ENCODE peak calls at places on chromosomes 1 and 21, in six cellular contexts. X, V, E, B, D and S are unnamed samples.

GRCh38 chr1:10779201-10779600 is 17.2 kb downstream of the CASZ1 start:
- DNase-seq in E (peak), V (no peak), X (peak), B (no peak), D (no peak), S (no peak)

GRCh38 chr1:225471453-225472301 is 43.8 kb upstream of the LBR start:
- DNase-seq in E (no peak), B (no peak), D (no peak), V (peak), X (no peak), S (peak)

GRCh38 chr1:164678289-164678688 is 119.3 kb downstream of the PBX1 start:
- DNase-seq in X (no peak), V (no peak), E (no peak), D (no peak), B (no peak), S (no peak)

GRCh38 chr1:208977861-208978260 is 605.7 kb upstream of the CAMK1G start:
- DNase-seq in E (no peak), V (no peak), B (no peak), X (no peak), D (no peak), S (no peak)

GRCh38 chr1:168535536-168535935 is 8.3 kb downstream of the XCL2 start:
- DNase-seq in B (no peak), X (no peak), D (no peak), E (no peak), V (no peak), S (no peak)

GRCh38 chr1:161905269-161905884 is 118.3 kb downstream of the OLFML2B start:
- DNase-seq in E (no peak), B (no peak), V (peak), D (peak), X (no peak), S (peak)

GRCh38 chr1:196674908-196675307 is 23.1 kb downstream of the CFH start:
- DNase-seq in V (no peak), B (no peak), E (no peak), X (no peak), D (no peak), S (no peak)

GRCh38 chr1:226064816-226065248 is 2.3 kb downstream of the H3-3A start:
- DNase-seq in E (peak), V (peak), B (no peak), D (peak), X (peak), S (peak)

GRCh38 chr1:115337633-115338456 is at the start of gene NGF:
- DNase-seq in D (peak), B (peak), X (no peak), E (peak), V (no peak), S (no peak)

GRCh38 chr1:10896673-10897072 is 100.2 kb upstream of the CASZ1 start:
- DNase-seq in V (no peak), B (no peak), X (no peak), E (peak), D (no peak), S (no peak)

GRCh38 chr21:43574741-43575465 is 84.4 kb downstream of the HSF2BP start:
- DNase-seq in B (peak), E (peak), X (no peak), D (no peak), V (peak), S (no peak)

GRCh38 chr21:29265690-29266479 is 32.8 kb upstream of the BACH1 start:
- DNase-seq in B (no peak), X (no peak), D (no peak), E (no peak), V (no peak), S (no peak)

GRCh38 chr1:89989791-89990190 is 5.1 kb upstream of the ZNF326 start:
- DNase-seq in E (no peak), D (no peak), V (no peak), X (no peak), B (no peak), S (peak)

GRCh38 chr1:156912861-156913808 is 7.3 kb upstream of the LRRC71 start:
- DNase-seq in X (peak), V (no peak), B (no peak), D (no peak), E (no peak), S (no peak)

GRCh38 chr1:109609881-109610280 is 9.5 kb downstream of the GNAT2 start:
- DNase-seq in B (no peak), D (no peak), E (no peak), X (no peak), V (no peak), S (no peak)

GRCh38 chr1:221118176-221118937 is 239.1 kb downstream of the HLX start:
- DNase-seq in D (no peak), E (no peak), X (no peak), V (no peak), B (no peak), S (no peak)

GRCh38 chr1:28646040-28646439 is 2.4 kb upstream of the RNU11 start:
- DNase-seq in V (no peak), E (no peak), D (no peak), X (no peak), B (no peak), S (peak)

GRCh38 chr1:211783897-211784296 is 46.7 kb downstream of the LPGAT1 start:
- DNase-seq in D (no peak), V (no peak), B (no peak), X (peak), E (no peak), S (peak)

GRCh38 chr1:162878000-162878596 is 17.1 kb upstream of the CCDC190 start:
- DNase-seq in D (peak), E (peak), V (peak), X (peak), B (peak), S (peak)

GRCh38 chr1:31434101-31434871 is 21.3 kb downstream of the SERINC2 start:
- DNase-seq in E (no peak), X (no peak), V (no peak), B (no peak), D (no peak), S (no peak)

GRCh38 chr1:3983181-3983580 is 83.1 kb upstream of the C1orf174 start:
- DNase-seq in X (no peak), B (no peak), V (no peak), D (no peak), E (no peak), S (no peak)

GRCh38 chr1:17122449-17123194 is 3.4 kb upstream of the PADI2 start:
- DNase-seq in X (no peak), B (no peak), E (no peak), D (no peak), V (no peak), S (no peak)

GRCh38 chr1:152479792-152480595 is 30.6 kb upstream of the LCE5A start:
- DNase-seq in D (peak), V (peak), E (no peak), B (peak), X (no peak), S (peak)

GRCh38 chr1:32954183-32954582 is 10.4 kb downstream of the RNF19B start:
- DNase-seq in V (no peak), D (no peak), E (no peak), B (no peak), X (no peak), S (no peak)

GRCh38 chr1:103107696-103108524 is at the start of gene COL11A1:
- DNase-seq in D (no peak), E (no peak), X (no peak), V (no peak), B (no peak), S (no peak)

GRCh38 chr1:63797056-63797726 is 23.4 kb downstream of the ROR1 start:
- DNase-seq in X (no peak), D (peak), E (no peak), V (no peak), B (no peak), S (no peak)

GRCh38 chr1:205269711-205270110 is 42.0 kb downstream of the TMCC2 start:
- DNase-seq in B (no peak), E (no peak), D (no peak), X (no peak), V (no peak), S (no peak)